ENCODE peak calls at places on chromosome 2, in seven cellular contexts. U is sigmoid colon, E is tibial nerve, D is A549, X is esophagus muscularis mucosa, O is H1, F is ovary. R is an unnamed sample.

GRCh38 chr2:196750291-196750923 is 49.1 kb downstream of the GTF3C3 start:
- DNase-seq in U (no peak), E (no peak), D (no peak), X (no peak), O (no peak), F (no peak), R (no peak)

GRCh38 chr2:76448956-76449355 is 738.2 kb upstream of the GCFC2 start:
- DNase-seq in U (no peak), E (no peak), D (no peak), X (no peak), O (no peak), F (no peak), R (no peak)

GRCh38 chr2:78263571-78263970 is 741.4 kb upstream of the LRRTM4 start:
- DNase-seq in U (no peak), E (no peak), D (no peak), X (no peak), O (no peak), F (no peak), R (no peak)

GRCh38 chr2:17584689-17585088 is 44.2 kb downstream of the VSNL1 start:
- DNase-seq in U (no peak), E (no peak), D (no peak), X (no peak), O (no peak), F (no peak), R (no peak)

GRCh38 chr2:127083819-127084503 is 23.0 kb downstream of the BIN1 start:
- DNase-seq in U (peak), E (peak), D (no peak), X (peak), O (no peak), F (peak), R (peak)

GRCh38 chr2:165563468-165564225 is 94.1 kb downstream of the CSRNP3 start:
- DNase-seq in U (no peak), E (no peak), D (no peak), X (no peak), O (no peak), F (no peak), R (no peak)

GRCh38 chr2:24515841-24516240 is 24.8 kb downstream of the NCOA1 start:
- DNase-seq in U (no peak), E (no peak), D (no peak), X (no peak), O (no peak), F (no peak), R (no peak)

GRCh38 chr2:189273734-189274133 is 94.2 kb upstream of the COL5A2 start:
- DNase-seq in U (no peak), E (no peak), D (no peak), X (no peak), O (no peak), F (no peak), R (no peak)

GRCh38 chr2:231483398-231484329 is 19.4 kb upstream of the NCL start:
- DNase-seq in U (peak), E (no peak), D (no peak), X (no peak), O (no peak), F (peak), R (no peak)

DNA sequence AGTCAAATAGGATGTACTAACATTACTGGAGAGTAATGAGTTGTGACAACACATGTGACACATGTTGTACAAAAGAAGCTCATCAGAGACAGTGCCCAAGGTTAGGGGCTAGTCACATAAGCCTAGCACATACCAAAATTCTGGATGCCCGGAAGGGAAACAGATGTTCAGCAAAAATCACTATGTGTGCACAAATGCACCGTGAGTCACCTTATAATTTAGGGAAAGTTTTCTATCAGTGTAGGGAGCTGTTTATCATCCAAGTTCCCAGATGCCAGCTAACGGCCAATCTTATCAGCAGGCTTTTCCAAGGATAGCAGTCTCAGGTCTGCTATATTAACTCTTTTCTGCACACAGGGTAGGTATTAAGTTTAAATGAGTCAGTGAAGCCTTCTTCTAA is 9.4 kb downstream of the TMEM237 start:
- DNase-seq in U (no peak), E (no peak), D (no peak), X (no peak), O (no peak), F (no peak), R (no peak)
- TF ChIP-seq EP300 in U (no peak), E (no peak), D (no peak), X (no peak), O (no peak), F (no peak), R (no peak)

DNA sequence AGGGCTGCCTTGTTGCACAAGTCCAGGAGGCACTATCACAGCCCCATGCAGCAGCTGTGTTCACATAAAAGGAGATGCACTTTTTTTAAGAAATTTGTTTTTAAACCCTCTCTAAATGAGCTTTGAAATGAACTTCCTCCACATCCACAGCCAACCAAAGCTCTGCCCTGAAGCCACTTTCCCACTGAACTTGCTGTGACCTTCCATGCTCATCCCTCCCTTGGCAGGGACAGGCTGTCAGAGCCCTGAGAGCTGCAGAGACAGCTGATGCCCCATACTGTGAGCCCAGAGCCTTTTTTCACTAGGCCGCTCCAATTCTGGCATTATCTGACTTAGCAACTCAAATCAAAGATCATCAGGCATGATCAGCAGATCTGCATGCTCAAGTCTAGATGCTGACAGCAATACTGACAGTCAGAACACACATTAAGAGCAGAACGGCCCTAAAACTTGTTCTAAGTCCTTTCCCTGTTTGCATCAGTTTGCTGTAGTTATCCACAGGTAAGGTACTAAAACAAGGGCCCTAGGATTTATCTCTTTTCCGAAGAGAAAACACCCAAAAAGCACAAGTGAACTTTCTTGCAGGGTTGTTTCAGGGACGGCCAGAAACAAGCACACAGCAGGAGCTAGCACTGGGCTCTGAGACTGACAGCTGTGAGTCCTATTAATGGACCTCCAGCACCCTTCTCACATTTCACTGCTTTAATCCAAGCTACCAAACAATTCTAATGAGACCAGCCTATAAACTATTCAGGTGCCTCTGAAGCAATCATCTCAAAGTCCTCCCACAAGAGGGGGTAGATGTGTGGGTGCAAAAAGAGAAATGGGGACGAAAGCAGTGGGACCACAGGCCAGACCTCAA is 34.9 kb downstream of the RNU4ATAC start:
- DNase-seq in U (no peak), E (no peak), D (no peak), X (no peak), O (no peak), F (no peak), R (no peak)
- TF ChIP-seq EP300 in U (no peak), E (no peak), D (no peak), X (no peak), O (no peak), F (no peak), R (no peak)

GRCh38 chr2:111662039-111662740 is 221.8 kb downstream of the ANAPC1 start:
- DNase-seq in U (no peak), E (no peak), D (no peak), X (peak), O (no peak), F (no peak), R (no peak)

GRCh38 chr2:111657351-111657975 is 226.5 kb downstream of the ANAPC1 start:
- DNase-seq in U (no peak), E (no peak), D (no peak), X (peak), O (no peak), F (no peak), R (no peak)

GRCh38 chr2:111661286-111661940 is 222.6 kb downstream of the ANAPC1 start:
- DNase-seq in U (no peak), E (no peak), D (no peak), X (peak), O (no peak), F (no peak), R (no peak)

GRCh38 chr2:111656893-111657292 is 227.1 kb downstream of the ANAPC1 start:
- DNase-seq in U (no peak), E (no peak), D (no peak), X (peak), O (no peak), F (no peak), R (no peak)

GRCh38 chr2:111659361-111660281 is 224.4 kb downstream of the ANAPC1 start:
- DNase-seq in U (peak), E (peak), D (peak), X (peak), O (peak), F (peak), R (peak)
- TF ChIP-seq EP300 in U (no peak), E (peak), D (peak), X (no peak), O (no peak), F (no peak), R (no peak)

DNA sequence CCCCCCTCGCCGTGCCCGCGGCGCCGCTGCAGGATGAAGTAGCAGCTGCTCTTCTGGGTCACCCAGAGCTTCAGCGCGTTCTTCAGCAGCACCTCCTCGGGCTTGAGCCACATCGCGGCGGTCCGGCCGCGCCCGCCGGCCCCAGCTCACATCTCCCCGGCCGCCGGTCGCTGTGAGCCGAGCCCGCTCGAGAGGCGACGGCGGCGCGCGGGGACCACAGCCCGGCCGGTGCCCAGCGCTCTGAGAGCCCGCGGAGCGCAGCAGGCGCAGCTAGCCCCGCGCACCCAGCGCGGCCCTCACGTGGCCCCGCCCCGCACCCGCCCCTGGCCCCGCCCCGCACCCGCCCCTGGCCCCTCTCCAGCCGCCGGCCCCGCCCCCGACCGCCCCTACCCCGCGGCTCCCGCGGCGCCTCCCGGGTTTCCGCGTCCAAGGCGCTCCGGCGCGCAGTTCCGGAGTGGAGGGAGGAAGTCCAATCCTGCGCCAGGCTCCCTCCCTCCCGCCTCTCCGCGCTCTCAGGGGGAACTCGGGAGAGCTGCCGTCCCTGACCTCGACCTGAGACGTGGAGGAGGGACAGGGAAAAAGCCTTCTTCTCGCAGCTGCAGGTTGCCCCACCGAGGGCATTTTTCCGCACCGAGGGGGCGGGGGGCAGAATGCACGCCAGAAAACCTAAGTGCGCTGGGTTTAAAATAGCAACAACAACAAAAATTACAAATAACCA is at the start of gene TBC1D8:
- DNase-seq in U (peak), E (peak), D (peak), X (no peak), O (no peak), F (peak), R (peak)
- TF ChIP-seq EP300 in U (no peak), E (no peak), D (no peak), X (no peak), O (no peak), F (no peak), R (no peak)

DNA sequence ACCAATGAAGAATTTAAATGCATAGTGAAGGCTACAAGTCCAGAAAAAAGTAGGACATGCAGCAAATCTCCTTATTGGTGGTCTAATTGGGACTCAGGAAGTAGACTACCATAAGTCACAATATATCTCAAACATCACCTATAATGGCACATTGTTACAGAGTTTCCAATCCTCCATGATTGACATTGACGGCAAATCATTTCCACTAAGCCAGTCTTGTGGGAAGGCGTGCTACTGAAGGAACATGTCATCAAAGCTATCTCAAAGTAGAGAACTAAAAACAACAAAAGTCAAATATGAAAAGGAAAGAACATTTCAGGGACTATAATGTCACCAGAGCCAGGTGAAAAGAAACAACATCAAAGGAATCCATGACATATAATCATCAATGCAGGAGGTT is 166.4 kb upstream of the PID1 start:
- DNase-seq in U (no peak), E (no peak), D (no peak), X (no peak), O (no peak), F (no peak), R (no peak)
- TF ChIP-seq EP300 in U (no peak), E (no peak), D (no peak), X (no peak), O (no peak), F (no peak), R (no peak)

DNA sequence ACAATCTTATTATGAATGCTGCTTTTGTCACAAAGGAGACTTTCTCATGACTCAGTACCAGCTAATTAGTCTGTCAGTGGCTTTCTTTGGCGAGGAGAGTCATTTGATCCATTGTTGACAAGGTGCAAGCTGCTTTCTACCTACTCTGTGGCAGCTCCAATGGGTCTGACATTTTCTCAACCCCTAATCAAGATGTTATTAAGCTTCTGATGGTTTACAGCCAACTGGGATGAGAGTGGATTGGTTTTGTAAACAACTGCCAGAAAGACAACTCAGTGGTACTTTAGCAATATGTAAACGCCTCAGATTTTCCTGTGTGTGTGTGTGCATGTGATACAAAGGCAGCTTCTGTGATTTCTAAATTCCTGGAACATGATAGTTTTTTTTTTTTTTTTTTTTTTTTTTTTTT is 8.2 kb upstream of the CLIP4 start:
- DNase-seq in U (no peak), E (no peak), D (no peak), X (no peak), O (no peak), F (no peak), R (no peak)
- TF ChIP-seq EP300 in U (no peak), E (no peak), D (no peak), X (no peak), O (no peak), F (no peak), R (no peak)

DNA sequence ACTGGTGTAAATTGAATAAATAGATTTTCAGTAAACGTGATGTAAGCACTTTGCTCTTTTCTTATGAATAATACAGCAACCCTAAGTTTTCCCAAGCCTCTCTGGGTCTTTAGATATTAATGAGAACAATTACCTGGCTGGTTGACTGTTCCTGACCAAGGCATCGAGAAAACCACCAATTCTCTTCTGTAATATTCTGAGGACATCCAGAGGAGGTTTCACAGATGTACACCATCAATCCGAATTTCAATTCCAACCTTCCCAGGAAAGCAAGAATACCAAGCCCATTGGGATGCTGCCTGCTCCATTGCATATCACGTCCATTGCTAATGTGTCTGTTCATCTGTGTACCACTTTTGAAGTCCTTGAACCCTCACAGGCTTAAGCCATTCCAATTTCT is 571.8 kb downstream of the NUP35 start:
- DNase-seq in U (no peak), E (no peak), D (no peak), X (no peak), O (no peak), F (no peak), R (no peak)
- TF ChIP-seq EP300 in U (no peak), E (no peak), D (no peak), X (no peak), O (no peak), F (no peak), R (no peak)

GRCh38 chr2:222805591-222806304 is 55.1 kb upstream of the ACSL3 start:
- DNase-seq in U (no peak), E (no peak), D (no peak), X (no peak), O (no peak), F (no peak), R (peak)
- TF ChIP-seq EP300 in U (no peak), E (no peak), D (no peak), X (no peak), O (no peak), F (no peak), R (no peak)

GRCh38 chr2:121898483-121898882 is 143.0 kb downstream of the TSN start:
- DNase-seq in U (no peak), E (no peak), D (no peak), X (no peak), O (no peak), F (no peak), R (no peak)

GRCh38 chr2:121900391-121900790 is 144.9 kb downstream of the TSN start:
- DNase-seq in U (no peak), E (no peak), D (no peak), X (no peak), O (no peak), F (no peak), R (no peak)

GRCh38 chr2:121890041-121890440 is 134.6 kb downstream of the TSN start:
- DNase-seq in U (no peak), E (no peak), D (no peak), X (no peak), O (no peak), F (no peak), R (no peak)

GRCh38 chr2:121897335-121897970 is 142.0 kb downstream of the TSN start:
- DNase-seq in U (no peak), E (no peak), D (peak), X (no peak), O (no peak), F (no peak), R (no peak)

DNA sequence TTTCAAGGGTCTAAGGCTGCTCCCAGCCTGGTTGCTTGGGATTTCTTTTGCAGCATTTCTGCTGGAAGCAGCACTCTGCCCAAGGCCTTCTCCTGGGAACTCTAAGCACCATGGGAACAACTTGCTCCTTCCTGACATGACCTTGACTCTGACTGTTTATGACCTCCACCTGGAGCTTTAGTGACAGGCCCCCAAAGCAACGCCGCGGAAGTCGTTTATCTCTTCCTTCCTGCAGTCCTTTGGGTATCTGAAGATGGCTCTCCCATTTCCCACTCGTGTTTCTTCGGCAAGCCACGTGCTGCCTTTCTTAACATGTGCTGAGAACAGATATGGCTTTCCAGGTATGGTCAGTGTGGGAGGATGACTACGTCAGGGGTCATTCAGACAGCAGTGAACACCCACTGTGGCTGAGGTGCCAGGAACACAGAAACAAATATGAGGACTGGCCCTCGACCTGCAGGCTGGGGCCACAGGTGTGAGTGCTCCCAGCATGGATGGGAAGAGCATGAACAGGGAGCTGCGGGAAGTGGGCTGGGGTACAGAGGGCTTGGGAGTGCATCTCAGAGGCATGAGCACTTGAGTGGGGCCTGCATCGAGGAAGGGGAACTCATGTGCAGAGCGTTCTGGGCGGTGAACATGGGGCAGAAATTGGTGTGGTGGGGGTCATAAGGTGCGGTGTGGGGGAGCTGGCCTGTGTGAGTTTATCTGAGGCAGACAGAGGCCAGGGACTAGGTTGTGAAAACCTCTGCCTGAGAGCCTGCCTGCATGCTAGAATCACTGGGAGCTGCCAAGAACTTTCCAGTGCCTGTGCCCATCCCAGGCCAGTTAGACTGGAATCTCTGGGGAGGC is 140.5 kb downstream of the TSN start:
- DNase-seq in U (no peak), E (no peak), D (no peak), X (no peak), O (no peak), F (no peak), R (no peak)
- TF ChIP-seq EP300 in U (no peak), E (no peak), D (no peak), X (no peak), O (no peak), F (no peak), R (no peak)

GRCh38 chr2:142020368-142020767 is 110.4 kb downstream of the LRP1B start:
- DNase-seq in U (no peak), E (no peak), D (no peak), X (no peak), O (no peak), F (no peak), R (no peak)
- TF ChIP-seq EP300 in U (no peak), E (no peak), D (no peak), X (no peak), O (no peak), F (no peak), R (no peak)